ENCODE peak calls at places on chromosomes 6 and 20, in five cellular contexts. A is epithelial cell of esophagus, L is keratinocyte, B is HL-60, Z is IMR-90. C is an unnamed sample.

GRCh38 chr6:13406781-13407180 is 78.4 kb upstream of the TBC1D7 start:
- DNase-seq in A (no peak), L (no peak), B (no peak), Z (no peak), C (no peak)

GRCh38 chr20:9981834-9982233 is 53.0 kb upstream of the ANKEF1 start:
- DNase-seq in A (peak; percentile 15), L (no peak), B (no peak), Z (no peak), C (peak; percentile 11)

GRCh38 chr6:167077241-167077932 is 45.5 kb upstream of the CCR6 start:
- DNase-seq in A (no peak), L (no peak), B (no peak), Z (no peak), C (no peak)

GRCh38 chr6:53741417-53741816 is 53.4 kb upstream of the LRRC1 start:
- DNase-seq in A (no peak), L (no peak), B (no peak), Z (no peak), C (no peak)

GRCh38 chr20:50834599-50835005 is 39.7 kb downstream of the BCAS4 start:
- DNase-seq in A (peak; percentile 50), L (no peak), B (no peak), Z (peak; percentile 94), C (peak; percentile 86)

GRCh38 chr20:46820682-46821081 is 74.0 kb upstream of the EYA2 start:
- DNase-seq in A (peak; percentile 22), L (no peak), B (no peak), Z (no peak), C (no peak)

GRCh38 chr6:150088481-150089154 is 19.7 kb upstream of the ULBP3 start:
- DNase-seq in A (no peak), L (no peak), B (no peak), Z (no peak), C (no peak)

GRCh38 chr6:157811476-157812173 is 11.4 kb upstream of the SNX9 start:
- DNase-seq in A (no peak), L (no peak), B (no peak), Z (peak; percentile 41), C (no peak)

GRCh38 chr6:79949235-79949634 is 1.9 kb upstream of the ELOVL4 start:
- DNase-seq in A (peak; percentile 93), L (peak; percentile 36), B (peak; percentile 29), Z (peak; percentile 75), C (no peak)

GRCh38 chr6:1388927-1389790 is at the start of gene FOXF2:
- DNase-seq in A (no peak), L (no peak), B (no peak), Z (no peak), C (no peak)

GRCh38 chr20:5845686-5846651 is 95.8 kb downstream of the SHLD1 start:
- DNase-seq in A (no peak), L (no peak), B (no peak), Z (peak; percentile 45), C (no peak)

GRCh38 chr6:34189806-34190503 is 44.1 kb upstream of the GRM4 start:
- DNase-seq in A (no peak), L (no peak), B (peak; percentile 70), Z (no peak), C (no peak)

GRCh38 chr6:33992191-33992590 is 153.7 kb downstream of the GRM4 start:
- DNase-seq in A (no peak), L (no peak), B (no peak), Z (no peak), C (no peak)

GRCh38 chr6:149897015-149897697 is 757 bp downstream of the RAET1E start:
- DNase-seq in A (peak; percentile 74), L (no peak), B (no peak), Z (peak; percentile 92), C (peak; percentile 71)

GRCh38 chr20:24100370-24101011 is 111.9 kb upstream of the GGTLC1 start:
- DNase-seq in A (peak; percentile 78), L (peak; percentile 26), B (peak; percentile 20), Z (peak; percentile 47), C (no peak)

GRCh38 chr20:4836935-4837334 is 115.2 kb downstream of the PRND start:
- DNase-seq in A (no peak), L (no peak), B (no peak), Z (no peak), C (no peak)

GRCh38 chr6:168554472-168554871 is 113.5 kb downstream of the SMOC2 start:
- DNase-seq in A (no peak), L (no peak), B (no peak), Z (no peak), C (no peak)

GRCh38 chr6:138815797-138816528 is 20.1 kb downstream of the ECT2L start:
- DNase-seq in A (peak; percentile 75), L (no peak), B (no peak), Z (peak; percentile 79), C (peak; percentile 34)

GRCh38 chr6:90936286-90936685 is 349.4 kb upstream of the MAP3K7 start:
- DNase-seq in A (no peak), L (no peak), B (no peak), Z (no peak), C (no peak)

GRCh38 chr6:121334299-121335104 is at the start of gene TBC1D32:
- DNase-seq in A (peak; percentile 90), L (peak; percentile 28), B (peak; percentile 57), Z (peak; percentile 88), C (peak; percentile 76)

GRCh38 chr20:62010551-62011402 is 54.9 kb downstream of the TAF4 start:
- DNase-seq in A (peak; percentile 60), L (no peak), B (no peak), Z (peak; percentile 55), C (no peak)

GRCh38 chr6:133467231-133467981 is 226.2 kb downstream of the EYA4 start:
- DNase-seq in A (no peak), L (no peak), B (no peak), Z (peak; percentile 76), C (no peak)

GRCh38 chr6:163860194-163861081 is 445.9 kb downstream of the QKI start:
- DNase-seq in A (no peak), L (no peak), B (no peak), Z (peak; percentile 86), C (no peak)

GRCh38 chr20:49635171-49635570 is 67.2 kb upstream of the PTGIS start:
- DNase-seq in A (no peak), L (no peak), B (no peak), Z (no peak), C (no peak)

GRCh38 chr6:16129623-16130243 is 847 bp downstream of the MYLIP start:
- DNase-seq in A (peak; percentile 24), L (no peak), B (no peak), Z (peak; percentile 5), C (no peak)

GRCh38 chr20:19277381-19277780 is 64.9 kb downstream of the SLC24A3 start:
- DNase-seq in A (no peak), L (no peak), B (peak; percentile 28), Z (no peak), C (no peak)

GRCh38 chr20:14434379-14435136 is 97.1 kb upstream of the FLRT3 start:
- DNase-seq in A (peak; percentile 99), L (peak; percentile 48), B (no peak), Z (peak; percentile 76), C (peak; percentile 50)

GRCh38 chr20:29740951-29741593 is 1516.4 kb upstream of the DEFB115 start:
- DNase-seq in A (no peak), L (no peak), B (no peak), Z (no peak), C (no peak)

GRCh38 chr20:58839474-58839874 is 11.2 kb downstream of the GNAS-AS1 start:
- DNase-seq in A (no peak), L (no peak), B (peak; percentile 14), Z (peak; percentile 24), C (no peak)

DNA sequence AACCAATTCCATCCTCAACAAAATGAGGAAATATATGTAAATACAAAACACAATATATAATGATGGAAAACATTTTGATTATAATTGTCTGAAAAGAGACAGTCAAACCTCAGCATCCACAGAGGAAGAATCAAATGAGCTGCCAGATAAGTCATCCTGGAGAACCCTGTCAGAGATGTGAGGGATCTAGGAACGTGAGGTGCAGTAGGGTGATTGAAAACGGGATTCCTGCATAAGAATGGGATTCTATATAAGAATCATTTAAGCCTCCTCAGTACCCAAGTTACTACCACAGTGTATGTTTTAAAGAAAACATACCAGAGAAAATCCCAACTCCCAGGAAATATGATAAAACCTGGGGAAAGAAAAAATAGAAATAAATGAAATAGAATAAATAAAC is 690.5 kb downstream of the FRK start:
- DNase-seq in A (no peak), L (no peak), B (no peak), Z (no peak), C (no peak)
- H3K4me3 ChIP-seq in A (no peak overlapping the region), L (no peak overlapping the region), B (no peak overlapping the region), Z (no peak overlapping the region), C (no peak overlapping the region)

GRCh38 chr20:56428881-56429280 is 16.8 kb downstream of the CASS4 start:
- DNase-seq in A (no peak), L (no peak), B (no peak), Z (no peak), C (no peak)
- H3K4me3 ChIP-seq in A (no peak overlapping the region), L (no peak overlapping the region), B (no peak overlapping the region), Z (no peak overlapping the region), C (no peak overlapping the region)

GRCh38 chr6:87122477-87122876 is 27.6 kb upstream of the CGA start:
- DNase-seq in A (no peak), L (no peak), B (no peak), Z (no peak), C (no peak)
- H3K4me3 ChIP-seq in A (no peak overlapping the region), L (no peak overlapping the region), B (no peak overlapping the region), Z (no peak overlapping the region), C (no peak overlapping the region)

GRCh38 chr6:32151885-32152311 is at the start of gene PRRT1:
- DNase-seq in A (no peak), L (no peak), B (no peak), Z (no peak), C (no peak)
- H3K4me3 ChIP-seq in A (peak within 1 kb of the TSS; percentile 94), L (no peak within 1 kb of the TSS), B (no peak within 1 kb of the TSS), Z (peak within 1 kb of the TSS; percentile 67), C (peak within 1 kb of the TSS; percentile 78)

GRCh38 chr20:32480361-32481199 is 104.6 kb downstream of the NOL4L start:
- DNase-seq in A (no peak), L (no peak), B (no peak), Z (peak; percentile 44), C (no peak)
- H3K4me3 ChIP-seq in A (no peak overlapping the region), L (no peak overlapping the region), B (no peak overlapping the region), Z (no peak overlapping the region), C (no peak overlapping the region)

C was measured in skeletal muscle cell.